ENCODE peak calls at places on chromosomes 16 and 17, in nine cellular contexts. One of them, this sample, is unnamed.
A peak's percentile ranks its signal among the peaks of the same experiment; 100 is the strongest.

GRCh38 chr17:5584383-5584951 is at the start of gene NLRP1:
- DNase-seq in GM12865: peak; percentile 93
- DNase-seq in tibial artery: peak; percentile 96
- DNase-seq in left ventricle myocardium inferior: peak; percentile 89
- DNase-seq in osteoblast: peak; percentile 93
- DNase-seq in fibroblast of lung: peak; percentile 92
- DNase-seq in psoas muscle: peak; percentile 92
- DNase-seq in IMR-90: peak; percentile 92
- DNase-seq in esophagus squamous epithelium: peak; percentile 71
- DNase-seq in this sample: no peak

GRCh38 chr16:23464196-23464595 is 11.2 kb upstream of the COG7 start:
- DNase-seq in GM12865: no peak
- DNase-seq in tibial artery: no peak
- DNase-seq in left ventricle myocardium inferior: no peak
- DNase-seq in osteoblast: no peak
- DNase-seq in fibroblast of lung: no peak
- DNase-seq in psoas muscle: no peak
- DNase-seq in IMR-90: no peak
- DNase-seq in esophagus squamous epithelium: no peak
- DNase-seq in this sample: no peak

GRCh38 chr17:16352838-16353701 is at the start of gene CENPV:
- DNase-seq in GM12865: peak; percentile 76
- DNase-seq in tibial artery: no peak
- DNase-seq in left ventricle myocardium inferior: peak; percentile 32
- DNase-seq in osteoblast: peak; percentile 95
- DNase-seq in fibroblast of lung: peak; percentile 40
- DNase-seq in psoas muscle: peak; percentile 42
- DNase-seq in IMR-90: peak; percentile 34
- DNase-seq in esophagus squamous epithelium: no peak
- DNase-seq in this sample: peak; percentile 89

GRCh38 chr17:76740329-76741118 is 2.6 kb downstream of the MFSD11 start:
- DNase-seq in GM12865: no peak
- DNase-seq in tibial artery: no peak
- DNase-seq in left ventricle myocardium inferior: no peak
- DNase-seq in osteoblast: peak; percentile 21
- DNase-seq in fibroblast of lung: no peak
- DNase-seq in psoas muscle: no peak
- DNase-seq in IMR-90: peak; percentile 66
- DNase-seq in esophagus squamous epithelium: no peak
- DNase-seq in this sample: no peak

GRCh38 chr16:56603589-56603988 is 4.8 kb upstream of the MT2A start:
- DNase-seq in GM12865: peak; percentile 25
- DNase-seq in tibial artery: peak; percentile 46
- DNase-seq in left ventricle myocardium inferior: peak; percentile 44
- DNase-seq in osteoblast: no peak
- DNase-seq in fibroblast of lung: peak; percentile 37
- DNase-seq in psoas muscle: peak; percentile 45
- DNase-seq in IMR-90: peak; percentile 53
- DNase-seq in esophagus squamous epithelium: no peak
- DNase-seq in this sample: no peak

GRCh38 chr17:78387982-78388941 is 9.8 kb downstream of the PGS1 start:
- DNase-seq in GM12865: peak; percentile 73
- DNase-seq in tibial artery: peak; percentile 47
- DNase-seq in left ventricle myocardium inferior: peak; percentile 43
- DNase-seq in osteoblast: peak; percentile 25
- DNase-seq in fibroblast of lung: peak; percentile 68
- DNase-seq in psoas muscle: no peak
- DNase-seq in IMR-90: peak; percentile 89
- DNase-seq in esophagus squamous epithelium: no peak
- DNase-seq in this sample: no peak

GRCh38 chr17:4479982-4480751 is 18.5 kb upstream of the SPNS2 start:
- DNase-seq in GM12865: no peak
- DNase-seq in tibial artery: no peak
- DNase-seq in left ventricle myocardium inferior: no peak
- DNase-seq in osteoblast: peak; percentile 47
- DNase-seq in fibroblast of lung: no peak
- DNase-seq in psoas muscle: no peak
- DNase-seq in IMR-90: no peak
- DNase-seq in esophagus squamous epithelium: no peak
- DNase-seq in this sample: no peak

GRCh38 chr17:34542700-34543336 is 36.6 kb upstream of the TMEM132E start:
- DNase-seq in GM12865: peak; percentile 53
- DNase-seq in tibial artery: no peak
- DNase-seq in left ventricle myocardium inferior: no peak
- DNase-seq in osteoblast: no peak
- DNase-seq in fibroblast of lung: peak; percentile 4
- DNase-seq in psoas muscle: peak; percentile 24
- DNase-seq in IMR-90: no peak
- DNase-seq in esophagus squamous epithelium: no peak
- DNase-seq in this sample: no peak

GRCh38 chr17:15048933-15049539 is 216.1 kb downstream of the PMP22 start:
- DNase-seq in GM12865: no peak
- DNase-seq in tibial artery: no peak
- DNase-seq in left ventricle myocardium inferior: no peak
- DNase-seq in osteoblast: no peak
- DNase-seq in fibroblast of lung: no peak
- DNase-seq in psoas muscle: no peak
- DNase-seq in IMR-90: no peak
- DNase-seq in esophagus squamous epithelium: no peak
- DNase-seq in this sample: no peak

GRCh38 chr16:3589001-3589400 is 11.8 kb upstream of the NLRC3 start:
- DNase-seq in GM12865: no peak
- DNase-seq in tibial artery: no peak
- DNase-seq in left ventricle myocardium inferior: no peak
- DNase-seq in osteoblast: no peak
- DNase-seq in fibroblast of lung: no peak
- DNase-seq in psoas muscle: no peak
- DNase-seq in IMR-90: no peak
- DNase-seq in esophagus squamous epithelium: no peak
- DNase-seq in this sample: no peak

GRCh38 chr17:61412860-61413653 is 13.4 kb downstream of the TBX2 start:
- DNase-seq in GM12865: no peak
- DNase-seq in tibial artery: peak; percentile 20
- DNase-seq in left ventricle myocardium inferior: no peak
- DNase-seq in osteoblast: peak; percentile 90
- DNase-seq in fibroblast of lung: no peak
- DNase-seq in psoas muscle: no peak
- DNase-seq in IMR-90: no peak
- DNase-seq in esophagus squamous epithelium: no peak
- DNase-seq in this sample: peak; percentile 63

GRCh38 chr17:32916134-32916533 is 11.8 kb upstream of the TMEM98 start:
- DNase-seq in GM12865: no peak
- DNase-seq in tibial artery: no peak
- DNase-seq in left ventricle myocardium inferior: no peak
- DNase-seq in osteoblast: no peak
- DNase-seq in fibroblast of lung: no peak
- DNase-seq in psoas muscle: no peak
- DNase-seq in IMR-90: no peak
- DNase-seq in esophagus squamous epithelium: no peak
- DNase-seq in this sample: no peak

GRCh38 chr16:11400076-11400475 is 54.8 kb downstream of the RMI2 start:
- DNase-seq in GM12865: no peak
- DNase-seq in tibial artery: no peak
- DNase-seq in left ventricle myocardium inferior: no peak
- DNase-seq in osteoblast: peak; percentile 73
- DNase-seq in fibroblast of lung: no peak
- DNase-seq in psoas muscle: no peak
- DNase-seq in IMR-90: no peak
- DNase-seq in esophagus squamous epithelium: no peak
- DNase-seq in this sample: peak; percentile 63

GRCh38 chr17:46977348-46977747 is 1.7 kb downstream of the RPRML start:
- DNase-seq in GM12865: no peak
- DNase-seq in tibial artery: no peak
- DNase-seq in left ventricle myocardium inferior: no peak
- DNase-seq in osteoblast: peak; percentile 56
- DNase-seq in fibroblast of lung: peak; percentile 29
- DNase-seq in psoas muscle: no peak
- DNase-seq in IMR-90: peak; percentile 18
- DNase-seq in esophagus squamous epithelium: no peak
- DNase-seq in this sample: no peak
- TF ChIP-seq CTCF in GM12865: no peak
- TF ChIP-seq CTCF in tibial artery: no peak
- TF ChIP-seq CTCF in left ventricle myocardium inferior: peak; percentile 36
- TF ChIP-seq CTCF in osteoblast: no peak
- TF ChIP-seq CTCF in fibroblast of lung: peak; percentile 28
- TF ChIP-seq CTCF in psoas muscle: no peak
- TF ChIP-seq CTCF in IMR-90: peak; percentile 12
- TF ChIP-seq CTCF in esophagus squamous epithelium: peak; percentile 19
- TF ChIP-seq CTCF in this sample: peak; percentile 66

GRCh38 chr16:57736419-57737281 is 1.1 kb downstream of the KATNB1 start:
- DNase-seq in GM12865: peak; percentile 26
- DNase-seq in tibial artery: no peak
- DNase-seq in left ventricle myocardium inferior: peak; percentile 16
- DNase-seq in osteoblast: peak; percentile 95
- DNase-seq in fibroblast of lung: peak; percentile 81
- DNase-seq in psoas muscle: no peak
- DNase-seq in IMR-90: peak; percentile 87
- DNase-seq in esophagus squamous epithelium: no peak
- DNase-seq in this sample: no peak
- TF ChIP-seq CTCF in GM12865: no peak
- TF ChIP-seq CTCF in tibial artery: peak; percentile 7
- TF ChIP-seq CTCF in left ventricle myocardium inferior: peak; percentile 20
- TF ChIP-seq CTCF in osteoblast: peak; percentile 24
- TF ChIP-seq CTCF in fibroblast of lung: peak; percentile 14
- TF ChIP-seq CTCF in psoas muscle: no peak
- TF ChIP-seq CTCF in IMR-90: peak; percentile 18
- TF ChIP-seq CTCF in esophagus squamous epithelium: no peak
- TF ChIP-seq CTCF in this sample: peak; percentile 58

DNA sequence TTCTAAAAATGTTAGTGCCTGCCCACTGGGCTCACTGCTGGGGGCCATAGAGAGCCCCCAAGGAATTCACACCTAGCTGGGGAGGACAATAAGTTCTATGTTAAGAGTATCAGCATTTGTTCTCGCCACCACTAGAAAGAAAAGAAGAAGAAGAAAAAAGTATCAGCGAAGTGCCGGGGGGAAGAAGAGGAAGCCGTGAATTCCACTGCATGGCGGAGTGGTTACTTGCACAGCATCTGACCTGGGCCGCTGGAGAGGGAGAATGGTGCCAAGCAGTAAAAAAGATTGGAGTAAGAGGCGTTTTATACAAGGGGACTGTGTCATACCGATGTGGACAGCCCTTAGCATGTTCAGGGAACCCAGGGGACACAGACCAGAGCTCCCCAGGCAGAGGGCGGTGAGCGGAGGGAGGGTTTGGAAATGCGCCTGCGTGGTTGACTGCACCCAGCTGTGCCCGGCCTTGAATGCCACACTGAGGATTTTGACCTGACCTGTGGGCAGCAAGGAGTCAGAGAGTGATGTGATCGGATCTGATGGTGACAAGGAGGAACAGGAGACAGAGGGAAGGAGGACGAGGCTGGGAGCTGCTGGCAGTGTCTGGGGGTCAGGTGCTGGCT is 52.9 kb downstream of the PLXDC1 start:
- DNase-seq in GM12865: peak; percentile 9
- DNase-seq in tibial artery: no peak
- DNase-seq in left ventricle myocardium inferior: no peak
- DNase-seq in osteoblast: peak; percentile 78
- DNase-seq in fibroblast of lung: no peak
- DNase-seq in psoas muscle: no peak
- DNase-seq in IMR-90: no peak
- DNase-seq in esophagus squamous epithelium: no peak
- DNase-seq in this sample: no peak
- TF ChIP-seq CTCF in GM12865: no peak
- TF ChIP-seq CTCF in tibial artery: no peak
- TF ChIP-seq CTCF in left ventricle myocardium inferior: no peak
- TF ChIP-seq CTCF in osteoblast: no peak
- TF ChIP-seq CTCF in fibroblast of lung: no peak
- TF ChIP-seq CTCF in psoas muscle: no peak
- TF ChIP-seq CTCF in IMR-90: no peak
- TF ChIP-seq CTCF in esophagus squamous epithelium: no peak
- TF ChIP-seq CTCF in this sample: no peak

DNA sequence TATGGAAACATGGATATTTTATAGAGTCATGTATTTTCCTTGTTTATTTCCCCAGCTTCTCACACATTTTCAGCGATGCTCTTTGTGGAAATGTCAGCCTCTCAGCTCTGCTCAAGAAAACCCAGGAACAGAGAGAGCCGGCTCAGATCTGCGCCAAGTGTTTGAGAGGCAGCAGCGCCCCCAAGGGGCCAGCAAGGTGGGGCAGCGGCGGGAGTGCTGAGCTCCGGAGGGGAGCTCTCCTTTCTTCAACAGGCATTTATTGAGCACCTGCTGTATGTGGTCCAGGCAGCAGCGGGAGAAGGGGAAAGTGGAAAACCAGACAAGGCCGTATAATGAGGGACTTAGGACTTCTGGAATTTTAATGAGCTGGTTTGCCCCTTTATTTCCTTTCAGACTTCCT is 421.1 kb upstream of the C16orf82 start:
- DNase-seq in GM12865: peak; percentile 22
- DNase-seq in tibial artery: no peak
- DNase-seq in left ventricle myocardium inferior: no peak
- DNase-seq in osteoblast: no peak
- DNase-seq in fibroblast of lung: no peak
- DNase-seq in psoas muscle: no peak
- DNase-seq in IMR-90: no peak
- DNase-seq in esophagus squamous epithelium: no peak
- DNase-seq in this sample: no peak
- TF ChIP-seq CTCF in GM12865: peak; percentile 49
- TF ChIP-seq CTCF in tibial artery: no peak
- TF ChIP-seq CTCF in left ventricle myocardium inferior: peak; percentile 29
- TF ChIP-seq CTCF in osteoblast: no peak
- TF ChIP-seq CTCF in fibroblast of lung: no peak
- TF ChIP-seq CTCF in psoas muscle: no peak
- TF ChIP-seq CTCF in IMR-90: no peak
- TF ChIP-seq CTCF in esophagus squamous epithelium: no peak
- TF ChIP-seq CTCF in this sample: no peak

This sample was measured in chondrocyte.